ENCODE peak calls at places on chromosomes 12 and 14, in six cellular contexts. One of them, this sample, is unnamed.
A peak's percentile ranks its signal among the peaks of the same experiment; 100 is the strongest.

GRCh38 chr12:11820476-11820875 is 171.0 kb downstream of the ETV6 start:
- DNase-seq in left lung: no peak
- DNase-seq in lower lobe of right lung: no peak
- DNase-seq in tibial artery: no peak
- DNase-seq in esophagus squamous epithelium: no peak
- DNase-seq in adipocyte: no peak
- DNase-seq in this sample: no peak

GRCh38 chr12:81863406-81863805 is 104.3 kb upstream of the PPFIA2 start:
- DNase-seq in lower lobe of right lung: no peak
- DNase-seq in adipocyte: no peak
- DNase-seq in left lung: no peak
- DNase-seq in tibial artery: no peak
- DNase-seq in esophagus squamous epithelium: no peak
- DNase-seq in this sample: no peak

GRCh38 chr12:24111591-24111990 is 162.1 kb upstream of the SOX5 start:
- DNase-seq in adipocyte: no peak
- DNase-seq in esophagus squamous epithelium: no peak
- DNase-seq in lower lobe of right lung: no peak
- DNase-seq in tibial artery: no peak
- DNase-seq in left lung: no peak
- DNase-seq in this sample: no peak

GRCh38 chr12:58919271-58920101 is 818 bp downstream of the LRIG3 start:
- DNase-seq in adipocyte: peak; percentile 65
- DNase-seq in esophagus squamous epithelium: no peak
- DNase-seq in lower lobe of right lung: peak; percentile 69
- DNase-seq in tibial artery: peak; percentile 75
- DNase-seq in left lung: peak; percentile 43
- DNase-seq in this sample: peak; percentile 49

GRCh38 chr14:77376380-77376770 is 519 bp downstream of the TMED8 start:
- DNase-seq in lower lobe of right lung: peak; percentile 52
- DNase-seq in adipocyte: no peak
- DNase-seq in left lung: peak; percentile 40
- DNase-seq in tibial artery: no peak
- DNase-seq in esophagus squamous epithelium: no peak
- DNase-seq in this sample: peak; percentile 34

GRCh38 chr14:53306926-53307325 is 153.8 kb upstream of the DDHD1 start:
- DNase-seq in tibial artery: no peak
- DNase-seq in adipocyte: peak; percentile 14
- DNase-seq in left lung: no peak
- DNase-seq in lower lobe of right lung: no peak
- DNase-seq in esophagus squamous epithelium: no peak
- DNase-seq in this sample: no peak

GRCh38 chr12:78121969-78122610 is 291.4 kb downstream of the NAV3 start:
- DNase-seq in tibial artery: no peak
- DNase-seq in lower lobe of right lung: no peak
- DNase-seq in adipocyte: no peak
- DNase-seq in esophagus squamous epithelium: no peak
- DNase-seq in left lung: no peak
- DNase-seq in this sample: no peak

GRCh38 chr12:118842753-118843335 is 138.5 kb upstream of the SRRM4 start:
- DNase-seq in lower lobe of right lung: no peak
- DNase-seq in adipocyte: no peak
- DNase-seq in tibial artery: no peak
- DNase-seq in left lung: no peak
- DNase-seq in esophagus squamous epithelium: no peak
- DNase-seq in this sample: no peak

GRCh38 chr14:85853996-85854526 is 324.1 kb downstream of the FLRT2 start:
- DNase-seq in tibial artery: no peak
- DNase-seq in lower lobe of right lung: no peak
- DNase-seq in left lung: no peak
- DNase-seq in adipocyte: peak; percentile 81
- DNase-seq in esophagus squamous epithelium: no peak
- DNase-seq in this sample: no peak

GRCh38 chr12:78403136-78403535 is 461.4 kb upstream of the SYT1 start:
- DNase-seq in tibial artery: no peak
- DNase-seq in lower lobe of right lung: no peak
- DNase-seq in esophagus squamous epithelium: no peak
- DNase-seq in adipocyte: peak; percentile 48
- DNase-seq in left lung: no peak
- DNase-seq in this sample: no peak

GRCh38 chr12:11765817-11766794 is 116.6 kb downstream of the ETV6 start:
- DNase-seq in left lung: peak; percentile 48
- DNase-seq in tibial artery: no peak
- DNase-seq in lower lobe of right lung: peak; percentile 45
- DNase-seq in esophagus squamous epithelium: no peak
- DNase-seq in adipocyte: peak; percentile 79
- DNase-seq in this sample: no peak

GRCh38 chr12:106642991-106643390 is 60.2 kb downstream of the RFX4 start:
- DNase-seq in lower lobe of right lung: no peak
- DNase-seq in esophagus squamous epithelium: no peak
- DNase-seq in tibial artery: no peak
- DNase-seq in left lung: no peak
- DNase-seq in adipocyte: no peak
- DNase-seq in this sample: no peak

GRCh38 chr12:67881565-67881964 is 107.7 kb upstream of the IFNG-AS1 start:
- DNase-seq in left lung: no peak
- DNase-seq in adipocyte: no peak
- DNase-seq in esophagus squamous epithelium: no peak
- DNase-seq in lower lobe of right lung: no peak
- DNase-seq in tibial artery: no peak
- DNase-seq in this sample: no peak

GRCh38 chr14:91361236-91361811 is 56.3 kb downstream of the CCDC88C start:
- DNase-seq in esophagus squamous epithelium: no peak
- DNase-seq in adipocyte: peak; percentile 32
- DNase-seq in lower lobe of right lung: peak; percentile 72
- DNase-seq in tibial artery: no peak
- DNase-seq in left lung: peak; percentile 79
- DNase-seq in this sample: no peak

GRCh38 chr12:613996-614726 is 49.1 kb downstream of the NINJ2 start:
- DNase-seq in tibial artery: peak; percentile 11
- DNase-seq in adipocyte: no peak
- DNase-seq in esophagus squamous epithelium: no peak
- DNase-seq in lower lobe of right lung: peak; percentile 69
- DNase-seq in left lung: peak; percentile 62
- DNase-seq in this sample: no peak

GRCh38 chr12:47999816-48000215 is 4.5 kb downstream of the COL2A1 start:
- DNase-seq in left lung: no peak
- DNase-seq in tibial artery: peak; percentile 50
- DNase-seq in adipocyte: no peak
- DNase-seq in esophagus squamous epithelium: no peak
- DNase-seq in lower lobe of right lung: no peak
- DNase-seq in this sample: no peak
- H3K27me3 ChIP-seq in left lung: peaks cover 53% of the 10 kb centered on the region
- H3K27me3 ChIP-seq in tibial artery: no peaks in the 10 kb centered on the region
- H3K27me3 ChIP-seq in adipocyte: peaks cover 68% of the 10 kb centered on the region
- H3K27me3 ChIP-seq in esophagus squamous epithelium: peaks cover 10% of the 10 kb centered on the region
- H3K27me3 ChIP-seq in lower lobe of right lung: peaks cover 66% of the 10 kb centered on the region
- H3K27me3 ChIP-seq in this sample: peaks cover 46% of the 10 kb centered on the region

DNA sequence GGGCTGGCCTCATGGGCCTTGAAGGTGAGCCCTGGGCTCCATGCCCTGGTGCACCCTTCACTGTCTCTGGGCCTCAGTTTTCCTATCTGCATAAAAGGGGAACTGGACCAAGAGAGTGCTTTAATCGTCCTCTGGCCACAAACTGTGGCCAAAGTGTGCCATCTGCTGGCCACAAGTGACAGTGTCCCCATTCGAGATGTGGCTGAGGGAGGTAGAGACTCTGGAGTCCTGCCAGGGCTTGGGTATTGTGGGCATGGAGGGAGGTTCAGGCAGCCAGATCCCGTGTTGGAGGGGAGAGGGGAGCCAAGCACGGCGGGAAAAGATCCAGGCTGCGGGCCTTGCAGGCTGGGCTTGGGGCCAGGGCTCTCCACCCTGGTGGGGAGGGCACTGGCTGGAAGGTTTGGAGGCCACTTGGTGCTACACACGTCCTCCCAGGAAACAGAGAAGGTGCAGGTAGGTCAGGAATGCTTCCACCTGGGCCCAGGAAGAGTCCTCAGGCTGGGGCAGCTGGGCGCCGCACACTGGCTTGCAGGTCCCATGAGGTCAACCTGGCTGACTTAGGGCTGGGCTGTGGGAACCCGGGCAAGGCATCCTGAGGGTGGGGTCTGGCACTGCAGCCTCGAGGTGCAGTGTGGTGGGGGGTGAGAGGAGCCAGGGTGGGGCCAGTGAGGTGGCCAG is 7.3 kb upstream of the KIF26A start:
- DNase-seq in adipocyte: peak; percentile 58
- DNase-seq in tibial artery: peak; percentile 51
- DNase-seq in esophagus squamous epithelium: no peak
- DNase-seq in lower lobe of right lung: peak; percentile 63
- DNase-seq in left lung: peak; percentile 42
- DNase-seq in this sample: peak; percentile 69
- H3K27me3 ChIP-seq in adipocyte: peaks cover 22% of the 10 kb centered on the region
- H3K27me3 ChIP-seq in tibial artery: no peaks in the 10 kb centered on the region
- H3K27me3 ChIP-seq in esophagus squamous epithelium: peaks cover 14% of the 10 kb centered on the region
- H3K27me3 ChIP-seq in lower lobe of right lung: peaks cover 37% of the 10 kb centered on the region
- H3K27me3 ChIP-seq in left lung: peaks cover 19% of the 10 kb centered on the region
- H3K27me3 ChIP-seq in this sample: peaks cover 26% of the 10 kb centered on the region

GRCh38 chr12:89353188-89353822 is 1.0 kb upstream of the DUSP6 start:
- DNase-seq in lower lobe of right lung: peak; percentile 83
- DNase-seq in adipocyte: peak; percentile 86
- DNase-seq in left lung: peak; percentile 80
- DNase-seq in tibial artery: peak; percentile 84
- DNase-seq in esophagus squamous epithelium: no peak
- DNase-seq in this sample: peak; percentile 78

GRCh38 chr12:89352242-89352491 is 134 bp downstream of the DUSP6 start:
- DNase-seq in adipocyte: no peak
- DNase-seq in tibial artery: no peak
- DNase-seq in left lung: no peak
- DNase-seq in lower lobe of right lung: no peak
- DNase-seq in esophagus squamous epithelium: no peak
- DNase-seq in this sample: no peak

GRCh38 chr12:89353823-89354629 is 1.7 kb upstream of the DUSP6 start:
- DNase-seq in tibial artery: peak; percentile 85
- DNase-seq in left lung: peak; percentile 84
- DNase-seq in esophagus squamous epithelium: peak; percentile 23
- DNase-seq in adipocyte: peak; percentile 77
- DNase-seq in lower lobe of right lung: peak; percentile 93
- DNase-seq in this sample: peak; percentile 92

GRCh38 chr12:89351489-89352241 is 636 bp downstream of the DUSP6 start:
- DNase-seq in tibial artery: peak; percentile 74
- DNase-seq in lower lobe of right lung: peak; percentile 74
- DNase-seq in left lung: no peak
- DNase-seq in adipocyte: peak; percentile 65
- DNase-seq in esophagus squamous epithelium: no peak
- DNase-seq in this sample: peak; percentile 52

DNA sequence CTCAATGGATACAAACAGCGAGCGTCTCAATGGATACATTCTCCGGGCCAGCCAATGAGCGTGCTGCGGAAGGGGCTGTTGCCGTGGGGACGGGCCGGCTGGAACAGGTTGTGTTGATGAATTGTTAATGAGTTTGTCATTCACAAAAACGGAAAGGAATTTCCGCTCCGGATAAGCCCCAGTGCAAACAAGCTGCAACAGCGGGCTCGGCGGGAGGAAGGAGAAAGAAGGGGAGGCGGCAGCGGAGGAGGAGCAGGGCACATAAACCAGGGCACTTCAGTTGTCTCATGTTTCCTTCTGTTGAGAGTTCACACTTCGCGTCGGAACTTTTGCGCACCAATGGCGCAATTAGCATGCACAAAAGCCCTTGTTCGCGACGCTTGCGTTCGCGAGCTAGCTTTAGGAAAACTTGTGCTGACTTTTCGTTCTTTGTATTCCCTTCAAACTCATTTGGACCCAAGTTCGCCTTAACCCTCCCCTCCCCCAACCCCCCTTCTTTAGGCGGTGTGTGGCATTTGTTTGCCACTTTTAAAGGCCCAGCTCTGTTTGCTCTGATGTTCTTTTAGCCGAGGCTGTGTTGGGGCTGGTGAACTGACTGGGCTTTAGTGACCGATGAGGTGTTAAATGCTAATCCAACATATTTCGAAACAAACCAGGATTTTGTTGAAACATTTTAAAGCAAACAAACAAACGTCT is at the start of gene DUSP6:
- DNase-seq in left lung: peak; percentile 98
- DNase-seq in esophagus squamous epithelium: peak; percentile 80
- DNase-seq in lower lobe of right lung: peak; percentile 97
- DNase-seq in adipocyte: peak; percentile 98
- DNase-seq in tibial artery: peak; percentile 96
- DNase-seq in this sample: peak; percentile 98
- H3K27me3 ChIP-seq in left lung: no peaks in the 10 kb centered on the region
- H3K27me3 ChIP-seq in esophagus squamous epithelium: no peaks in the 10 kb centered on the region
- H3K27me3 ChIP-seq in lower lobe of right lung: no peaks in the 10 kb centered on the region
- H3K27me3 ChIP-seq in adipocyte: no peaks in the 10 kb centered on the region
- H3K27me3 ChIP-seq in tibial artery: no peaks in the 10 kb centered on the region
- H3K27me3 ChIP-seq in this sample: no peaks in the 10 kb centered on the region

GRCh38 chr12:132481345-132481744 is 8.6 kb upstream of the FBRSL1 start:
- DNase-seq in tibial artery: no peak
- DNase-seq in lower lobe of right lung: no peak
- DNase-seq in esophagus squamous epithelium: no peak
- DNase-seq in adipocyte: no peak
- DNase-seq in left lung: no peak
- DNase-seq in this sample: no peak

GRCh38 chr12:132479291-132479690 is 10.7 kb upstream of the FBRSL1 start:
- DNase-seq in left lung: no peak
- DNase-seq in lower lobe of right lung: no peak
- DNase-seq in tibial artery: no peak
- DNase-seq in adipocyte: no peak
- DNase-seq in esophagus squamous epithelium: no peak
- DNase-seq in this sample: no peak

GRCh38 chr12:132480620-132481132 is 9.3 kb upstream of the FBRSL1 start:
- DNase-seq in lower lobe of right lung: no peak
- DNase-seq in esophagus squamous epithelium: no peak
- DNase-seq in left lung: no peak
- DNase-seq in adipocyte: no peak
- DNase-seq in tibial artery: no peak
- DNase-seq in this sample: no peak

GRCh38 chr12:132478845-132479244 is 11.1 kb upstream of the FBRSL1 start:
- DNase-seq in tibial artery: no peak
- DNase-seq in adipocyte: no peak
- DNase-seq in lower lobe of right lung: no peak
- DNase-seq in esophagus squamous epithelium: no peak
- DNase-seq in left lung: no peak
- DNase-seq in this sample: no peak

DNA sequence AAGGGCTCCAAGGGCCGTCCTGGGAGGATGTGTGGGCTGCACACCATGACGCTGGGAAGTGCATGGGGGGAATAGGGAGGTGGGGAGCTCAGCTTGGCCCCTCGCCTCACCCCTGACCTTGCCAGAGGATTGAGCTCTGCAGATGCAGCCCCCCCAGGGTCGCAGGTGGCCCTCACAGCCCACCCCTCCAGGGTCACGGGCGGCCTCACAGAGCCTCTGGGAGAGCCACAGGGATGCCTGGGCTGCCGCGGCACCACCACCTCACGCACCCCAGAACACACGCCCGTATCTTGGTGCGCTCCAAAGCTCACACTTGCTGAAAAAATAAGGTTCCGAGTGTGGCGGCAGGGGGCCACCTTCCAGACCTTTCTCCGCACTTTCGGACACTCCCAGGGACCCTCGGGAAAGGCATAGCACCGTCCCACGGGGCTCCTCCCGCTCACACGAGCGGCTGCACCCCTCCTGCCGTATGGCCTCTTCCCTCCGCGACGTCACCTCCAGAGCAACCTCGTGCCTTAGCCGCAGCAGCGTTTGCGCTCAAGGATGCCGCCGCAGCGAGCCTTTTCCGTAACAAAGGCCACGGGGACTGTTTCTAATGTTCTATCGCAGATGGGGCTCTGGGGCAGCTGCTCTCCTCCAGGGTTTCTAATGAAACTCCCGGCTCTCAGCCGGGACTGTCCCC is 9.9 kb upstream of the FBRSL1 start:
- DNase-seq in tibial artery: no peak
- DNase-seq in adipocyte: no peak
- DNase-seq in lower lobe of right lung: no peak
- DNase-seq in esophagus squamous epithelium: no peak
- DNase-seq in left lung: no peak
- DNase-seq in this sample: no peak
- H3K27me3 ChIP-seq in tibial artery: no peaks in the 10 kb centered on the region
- H3K27me3 ChIP-seq in adipocyte: peaks cover 21% of the 10 kb centered on the region
- H3K27me3 ChIP-seq in lower lobe of right lung: peaks cover 11% of the 10 kb centered on the region
- H3K27me3 ChIP-seq in esophagus squamous epithelium: no peaks in the 10 kb centered on the region
- H3K27me3 ChIP-seq in left lung: no peaks in the 10 kb centered on the region
- H3K27me3 ChIP-seq in this sample: no peaks in the 10 kb centered on the region

GRCh38 chr12:109609256-109609821 is 35.7 kb downstream of the MVK start:
- DNase-seq in left lung: no peak
- DNase-seq in tibial artery: no peak
- DNase-seq in esophagus squamous epithelium: no peak
- DNase-seq in lower lobe of right lung: no peak
- DNase-seq in adipocyte: no peak
- DNase-seq in this sample: no peak
- H3K27me3 ChIP-seq in left lung: peaks cover 5% of the 10 kb centered on the region
- H3K27me3 ChIP-seq in tibial artery: no peaks in the 10 kb centered on the region
- H3K27me3 ChIP-seq in esophagus squamous epithelium: no peaks in the 10 kb centered on the region
- H3K27me3 ChIP-seq in lower lobe of right lung: peaks cover 39% of the 10 kb centered on the region
- H3K27me3 ChIP-seq in adipocyte: peaks cover 74% of the 10 kb centered on the region
- H3K27me3 ChIP-seq in this sample: no peaks in the 10 kb centered on the region